ENCODE peak calls at places on chromosomes 7 and 10, in five cellular contexts. A, I, M, N and Q are unnamed samples.

GRCh38 chr10:33155720-33156638 is 178.5 kb downstream of the NRP1 start:
- DNase-seq in M (no peak), N (peak), A (no peak), I (no peak), Q (no peak)

GRCh38 chr10:121886997-121887622 is 40.7 kb downstream of the ATE1 start:
- DNase-seq in I (peak), A (no peak), N (peak), M (peak), Q (no peak)

GRCh38 chr10:62384057-62384446 is 9.9 kb downstream of the ZNF365 start:
- DNase-seq in N (no peak), A (no peak), M (no peak), I (peak), Q (no peak)

GRCh38 chr7:46660402-46660801 is 739.3 kb upstream of the IGFBP3 start:
- DNase-seq in M (no peak), I (no peak), A (no peak), N (no peak), Q (no peak)

GRCh38 chr10:85778074-85778473 is 588.5 kb downstream of the GRID1 start:
- DNase-seq in N (no peak), A (no peak), M (no peak), I (no peak), Q (no peak)

GRCh38 chr7:155324012-155324917 is 26.6 kb downstream of the INSIG1 start:
- DNase-seq in I (no peak), M (no peak), A (no peak), N (no peak), Q (no peak)

GRCh38 chr7:137760111-137760510 is 86.7 kb downstream of the DGKI start:
- DNase-seq in A (no peak), N (no peak), M (no peak), I (no peak), Q (no peak)

GRCh38 chr7:77540402-77540822 is 3.3 kb downstream of the PTPN12 start:
- DNase-seq in M (no peak), A (no peak), N (no peak), I (no peak), Q (no peak)

GRCh38 chr7:54788664-54789063 is 29.7 kb upstream of the SEC61G start:
- DNase-seq in I (no peak), N (peak), A (no peak), M (no peak), Q (no peak)

GRCh38 chr7:157851501-157852067 is 514.8 kb downstream of the DNAJB6 start:
- DNase-seq in N (peak), A (peak), M (no peak), I (peak), Q (peak)

GRCh38 chr7:129832282-129832681 is 120.5 kb downstream of the UBE2H start:
- DNase-seq in I (no peak), M (no peak), A (no peak), N (no peak), Q (no peak)

GRCh38 chr7:26574476-26574875 is 282.8 kb downstream of the SNX10 start:
- DNase-seq in N (no peak), A (no peak), M (no peak), I (no peak), Q (no peak)

GRCh38 chr10:125102821-125103220 is 57.5 kb downstream of the CTBP2 start:
- DNase-seq in A (no peak), N (peak), I (no peak), M (no peak), Q (peak)